ENCODE peak calls at places on chromosome 19, in nine cellular contexts. I is left ventricle myocardium inferior, M is heart right ventricle, S is K562, X is testis, H is endodermal cell, T is GM12878, A is suprapubic skin, Y is transverse colon. O is an unnamed sample.

GRCh38 chr19:3687774-3688706 is 12.2 kb downstream of the PIP5K1C start:
- DNase-seq in I (no peak), M (no peak), S (no peak), X (no peak), H (peak; percentile 90), T (no peak), A (no peak), Y (peak; percentile 54), O (no peak)

GRCh38 chr19:54253331-54254194 is 3.5 kb downstream of the LILRB5 start:
- DNase-seq in I (no peak), M (no peak), S (no peak), X (no peak), H (peak; percentile 32), T (no peak), A (peak; percentile 50), Y (no peak), O (no peak)

GRCh38 chr19:17794731-17795494 is at the start of gene B3GNT3:
- DNase-seq in I (peak; percentile 38), M (peak; percentile 34), S (peak; percentile 83), X (peak; percentile 42), H (peak; percentile 90), T (no peak), A (no peak), Y (peak; percentile 95), O (no peak)

GRCh38 chr19:4580021-4580901 is 20.8 kb upstream of the SEMA6B start:
- DNase-seq in I (no peak), M (no peak), S (peak; percentile 71), X (no peak), H (peak; percentile 88), T (no peak), A (no peak), Y (no peak), O (peak; percentile 72)

GRCh38 chr19:29323972-29324680 is 111.2 kb upstream of the UQCRFS1 start:
- DNase-seq in I (no peak), M (no peak), S (no peak), X (no peak), H (no peak), T (no peak), A (no peak), Y (no peak), O (no peak)

GRCh38 chr19:45637890-45638667 is 1.1 kb downstream of the EML2 start:
- DNase-seq in I (no peak), M (no peak), S (no peak), X (peak; percentile 44), H (peak; percentile 77), T (no peak), A (no peak), Y (peak; percentile 63), O (peak; percentile 83)

GRCh38 chr19:19120308-19121156 is 17.7 kb downstream of the TMEM161A start:
- DNase-seq in I (no peak), M (peak; percentile 48), S (peak; percentile 99), X (peak; percentile 82), H (peak; percentile 100), T (no peak), A (no peak), Y (peak; percentile 71), O (peak; percentile 75)

GRCh38 chr19:48154003-48154402 is 16.1 kb downstream of the LIG1 start:
- DNase-seq in I (no peak), M (no peak), S (no peak), X (no peak), H (peak; percentile 38), T (no peak), A (no peak), Y (no peak), O (no peak)

GRCh38 chr19:610801-611505 is 21.3 kb downstream of the HCN2 start:
- DNase-seq in I (peak; percentile 69), M (peak; percentile 76), S (peak; percentile 84), X (peak; percentile 67), H (no peak), T (no peak), A (no peak), Y (peak; percentile 54), O (peak; percentile 90)

GRCh38 chr19:5818594-5818993 is 13.7 kb downstream of the NRTN start:
- DNase-seq in I (no peak), M (no peak), S (no peak), X (no peak), H (no peak), T (no peak), A (no peak), Y (no peak), O (no peak)

GRCh38 chr19:49064768-49065611 is at the start of gene NTF4:
- DNase-seq in I (no peak), M (no peak), S (peak; percentile 74), X (no peak), H (peak; percentile 92), T (no peak), A (no peak), Y (no peak), O (peak; percentile 81)

GRCh38 chr19:4007021-4007835 is at the start of gene PIAS4:
- DNase-seq in I (peak; percentile 96), M (peak; percentile 97), S (peak; percentile 100), X (peak; percentile 96), H (peak; percentile 99), T (peak; percentile 69), A (peak; percentile 95), Y (peak; percentile 96), O (peak; percentile 96)

GRCh38 chr19:40055049-40055448 is 982 bp downstream of the ZNF780B start:
- DNase-seq in I (no peak), M (no peak), S (peak; percentile 28), X (no peak), H (no peak), T (no peak), A (no peak), Y (no peak), O (no peak)

GRCh38 chr19:40059624-40060023 is 3.6 kb upstream of the ZNF780B start:
- DNase-seq in I (no peak), M (no peak), S (no peak), X (no peak), H (no peak), T (no peak), A (no peak), Y (no peak), O (no peak)

GRCh38 chr19:40056505-40056904 is 474 bp upstream of the ZNF780B start:
- DNase-seq in I (no peak), M (no peak), S (no peak), X (no peak), H (no peak), T (no peak), A (no peak), Y (no peak), O (no peak)

GRCh38 chr19:40055832-40056504 is at the start of gene ZNF780B:
- DNase-seq in I (peak; percentile 58), M (peak; percentile 45), S (peak; percentile 49), X (peak; percentile 93), H (peak; percentile 87), T (peak; percentile 36), A (peak; percentile 72), Y (peak; percentile 80), O (peak; percentile 68)

GRCh38 chr19:40057166-40057565 is 1.1 kb upstream of the ZNF780B start:
- DNase-seq in I (no peak), M (no peak), S (no peak), X (no peak), H (no peak), T (no peak), A (no peak), Y (no peak), O (no peak)
- TF ChIP-seq CTCF in I (no peak), M (no peak), S (no peak), X (no peak), H (no peak), T (no peak), A (no peak), Y (no peak), O (no peak)

DNA sequence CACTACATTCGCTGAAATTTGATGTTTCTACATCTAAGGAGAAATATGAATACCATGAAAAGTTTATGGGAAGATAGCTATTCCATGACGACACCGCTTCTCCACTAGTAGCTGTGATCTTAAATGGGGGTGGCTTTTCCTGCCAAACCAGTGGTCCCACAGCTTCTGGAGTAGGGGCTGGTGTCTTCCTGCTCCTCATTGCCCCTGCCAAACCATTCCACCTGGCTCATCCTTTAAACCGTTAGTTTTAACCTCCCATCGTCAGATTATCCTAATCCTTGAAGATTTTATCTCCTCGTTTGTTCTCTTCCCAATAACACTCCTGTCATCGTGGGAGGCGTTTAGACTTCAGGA is 568 bp upstream of the ZNF230 start:
- DNase-seq in I (no peak), M (no peak), S (peak; percentile 11), X (no peak), H (no peak), T (no peak), A (no peak), Y (no peak), O (no peak)
- H3K9me3 ChIP-seq in I (peaks cover 40% of the 10 kb centered on the region), M (no peaks in the 10 kb centered on the region), S (no peaks in the 10 kb centered on the region), X (no peaks in the 10 kb centered on the region), H (no peaks in the 10 kb centered on the region), T (peaks cover 3% of the 10 kb centered on the region), A (peaks cover 6% of the 10 kb centered on the region), Y (peaks cover 11% of the 10 kb centered on the region), O (no peaks in the 10 kb centered on the region)

DNA sequence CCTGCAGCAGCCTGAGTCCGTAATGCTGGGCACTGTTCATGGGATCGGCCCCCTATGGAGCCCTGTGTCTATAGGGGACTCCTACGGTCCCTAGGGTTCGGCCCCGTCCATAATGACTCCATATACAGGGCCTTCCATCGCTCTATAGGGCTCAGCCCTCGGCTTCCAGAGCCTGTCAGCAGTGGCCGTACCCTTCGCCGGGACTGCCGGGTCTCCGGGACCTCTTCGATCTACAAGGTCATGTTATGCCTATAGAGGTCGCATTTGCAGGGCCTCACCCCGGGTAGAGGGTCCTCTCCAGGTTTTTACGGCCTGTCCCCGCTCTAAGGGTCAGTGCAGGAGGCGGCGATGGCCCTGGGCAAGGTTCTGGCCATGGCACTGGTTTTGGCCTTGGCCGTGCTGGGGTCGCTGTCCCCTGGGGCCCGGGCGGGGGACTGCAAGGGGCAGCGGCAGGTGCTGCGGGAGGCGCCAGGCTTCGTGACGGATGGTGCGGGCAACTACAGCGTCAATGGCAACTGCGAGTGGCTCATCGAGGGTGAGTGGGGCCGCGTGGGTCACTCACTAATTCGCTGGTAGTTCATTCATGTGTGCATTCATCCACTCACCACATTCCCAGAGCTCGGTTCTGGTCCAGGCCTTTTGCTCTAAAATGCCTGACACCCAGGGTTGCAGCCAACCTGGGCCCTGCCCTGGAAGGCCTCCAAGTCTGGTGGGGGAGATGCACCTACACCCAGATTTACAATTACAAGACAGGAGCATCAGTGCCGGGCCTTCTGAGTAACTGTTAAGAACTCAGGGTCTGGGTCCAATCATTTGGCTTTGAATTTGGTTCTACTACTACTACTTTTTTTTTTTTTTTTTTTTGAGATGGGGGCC is 699 bp downstream of the MEGF8 start:
- DNase-seq in I (peak; percentile 38), M (no peak), S (peak; percentile 50), X (no peak), H (peak; percentile 82), T (no peak), A (no peak), Y (no peak), O (peak; percentile 30)
- TF ChIP-seq CTCF in I (no peak), M (no peak), S (peak; percentile 27), X (no peak), H (peak; percentile 59), T (peak; percentile 30), A (no peak), Y (no peak), O (no peak)

GRCh38 chr19:51824603-51825002 is 29.6 kb downstream of the FPR3 start:
- DNase-seq in I (no peak), M (no peak), S (no peak), X (no peak), H (no peak), T (no peak), A (no peak), Y (no peak), O (no peak)

GRCh38 chr19:51830263-51830662 is 35.3 kb downstream of the FPR3 start:
- DNase-seq in I (no peak), M (no peak), S (no peak), X (no peak), H (no peak), T (no peak), A (no peak), Y (no peak), O (no peak)
- H3K9me3 ChIP-seq in I (peaks cover 14% of the 10 kb centered on the region), M (no peaks in the 10 kb centered on the region), S (peaks cover 8% of the 10 kb centered on the region), X (no peaks in the 10 kb centered on the region), H (peaks cover 65% of the 10 kb centered on the region), T (peaks cover 7% of the 10 kb centered on the region), A (no peaks in the 10 kb centered on the region), Y (no peaks in the 10 kb centered on the region), O (peaks cover 12% of the 10 kb centered on the region)

GRCh38 chr19:46932346-46932745 is 71.5 kb downstream of the ARHGAP35 start:
- DNase-seq in I (no peak), M (no peak), S (no peak), X (no peak), H (no peak), T (no peak), A (no peak), Y (no peak), O (no peak)
- TF ChIP-seq CTCF in I (no peak), M (no peak), S (no peak), X (no peak), H (no peak), T (no peak), A (no peak), Y (no peak), O (no peak)